ENCODE peak calls at places on chromosomes 2 and 18, in seven cellular contexts. N is fibroblast of gingiva; P is cardiac septum; Q is gastrocnemius medialis; G is neural progenitor cell; W is NCI-H1436; J is stimulated activated effector memory CD8-positive, alpha-beta T cell treated with anti-CD3 and anti-CD28 coated beads, Interleukin-12 subunit alpha, Interleukin-12 subunit beta, amount 100 ng/mL, for 72 hours. B is an unnamed sample.

GRCh38 chr2:202096736-202097135 is 23.7 kb downstream of the KIAA2012 start:
- DNase-seq in N (no peak), P (no peak), Q (no peak), G (no peak), W (no peak), J (no peak), B (no peak)

GRCh38 chr2:72106978-72107377 is 40.7 kb downstream of the CYP26B1 start:
- DNase-seq in N (no peak), P (peak), Q (no peak), G (no peak), W (no peak), J (no peak), B (no peak)

GRCh38 chr18:12946549-12947354 is 1.1 kb upstream of the SEH1L start:
- DNase-seq in N (peak), P (peak), Q (peak), G (peak), W (no peak), J (no peak), B (peak)

GRCh38 chr2:174717916-174718315 is 46.4 kb downstream of the CHRNA1 start:
- DNase-seq in N (no peak), P (no peak), Q (no peak), G (no peak), W (no peak), J (no peak), B (no peak)

GRCh38 chr2:31335921-31336570 is 78.5 kb downstream of the XDH start:
- DNase-seq in N (peak), P (no peak), Q (no peak), G (no peak), W (no peak), J (peak), B (no peak)

GRCh38 chr2:138829326-138829725 is 49.1 kb upstream of the NXPH2 start:
- DNase-seq in N (peak), P (no peak), Q (no peak), G (peak), W (no peak), J (no peak), B (peak)

GRCh38 chr2:205865794-205866490 is 183.6 kb downstream of the NRP2 start:
- DNase-seq in N (no peak), P (no peak), Q (no peak), G (no peak), W (peak), J (no peak), B (peak)

GRCh38 chr2:73746015-73746876 is 9.1 kb upstream of the TPRKB start:
- DNase-seq in N (no peak), P (no peak), Q (no peak), G (no peak), W (no peak), J (no peak), B (no peak)

GRCh38 chr2:101256316-101256715 is 3.6 kb downstream of the CNOT11 start:
- DNase-seq in N (no peak), P (no peak), Q (no peak), G (no peak), W (no peak), J (no peak), B (no peak)

GRCh38 chr2:45018033-45018432 is 8.8 kb upstream of the SIX2 start:
- DNase-seq in N (no peak), P (no peak), Q (no peak), G (peak), W (no peak), J (no peak), B (no peak)

GRCh38 chr18:61149786-61150185 is 183.4 kb upstream of the CDH20 start:
- DNase-seq in N (no peak), P (no peak), Q (no peak), G (no peak), W (no peak), J (no peak), B (no peak)

GRCh38 chr2:30487603-30488002 is 40.6 kb downstream of the LCLAT1 start:
- DNase-seq in N (no peak), P (no peak), Q (no peak), G (no peak), W (no peak), J (no peak), B (no peak)

GRCh38 chr18:47594621-47595086 is 335.8 kb downstream of the SMAD2 start:
- DNase-seq in N (no peak), P (no peak), Q (no peak), G (no peak), W (peak), J (no peak), B (peak)

GRCh38 chr2:178225011-178225817 is 30.9 kb downstream of the OSBPL6 start:
- DNase-seq in N (no peak), P (no peak), Q (no peak), G (peak), W (no peak), J (no peak), B (no peak)

GRCh38 chr2:190533175-190533967 is 1.2 kb downstream of the NEMP2 start:
- DNase-seq in N (no peak), P (no peak), Q (no peak), G (no peak), W (no peak), J (peak), B (no peak)

GRCh38 chr2:174024524-174025270 is 59.5 kb upstream of the SP3 start:
- DNase-seq in N (peak), P (no peak), Q (peak), G (peak), W (no peak), J (no peak), B (no peak)

B was measured in NCI-H1105.